ENCODE peak calls at places on chromosomes 2 and 18, in five cellular contexts. S is HCT116, H is K562, C is H1, M is GM12878. N is an unnamed sample.

GRCh38 chr2:74269667-74270066 is 71.3 kb downstream of the MTHFD2 start:
- DNase-seq in S (no peak), H (no peak), C (no peak), M (no peak), N (no peak)

GRCh38 chr2:96325038-96325883 is at the start of gene ITPRIPL1:
- DNase-seq in S (no peak), H (peak), C (peak), M (no peak), N (no peak)

GRCh38 chr2:121804340-121804739 is 48.9 kb downstream of the TSN start:
- DNase-seq in S (no peak), H (peak), C (no peak), M (peak), N (no peak)

GRCh38 chr2:85087541-85087940 is 45.7 kb upstream of the TCF7L1 start:
- DNase-seq in S (no peak), H (no peak), C (no peak), M (no peak), N (no peak)

GRCh38 chr2:240926516-240927389 is 20.6 kb downstream of the CROCC2 start:
- DNase-seq in S (no peak), H (no peak), C (peak), M (no peak), N (no peak)

GRCh38 chr2:220144411-220144810 is 517.0 kb downstream of the SLC4A3 start:
- DNase-seq in S (no peak), H (no peak), C (no peak), M (no peak), N (no peak)

GRCh38 chr2:74043345-74044329 is 58.9 kb downstream of the TET3 start:
- DNase-seq in S (no peak), H (peak), C (no peak), M (no peak), N (no peak)

GRCh38 chr18:78208052-78208451 is 771.6 kb upstream of the SALL3 start:
- DNase-seq in S (no peak), H (no peak), C (no peak), M (no peak), N (no peak)

GRCh38 chr18:51287818-51288508 is 90.5 kb upstream of the MEX3C start:
- DNase-seq in S (no peak), H (no peak), C (no peak), M (no peak), N (no peak)

GRCh38 chr2:226213717-226214116 is 585.9 kb downstream of the IRS1 start:
- DNase-seq in S (no peak), H (no peak), C (no peak), M (no peak), N (no peak)

GRCh38 chr18:77118256-77119090 is 14.1 kb downstream of the MBP start:
- DNase-seq in S (no peak), H (no peak), C (no peak), M (no peak), N (no peak)

GRCh38 chr2:169276045-169276444 is 86.3 kb downstream of the LRP2 start:
- DNase-seq in S (peak), H (no peak), C (no peak), M (no peak), N (peak)

GRCh38 chr2:221500501-221501209 is 71.4 kb downstream of the EPHA4 start:
- DNase-seq in S (no peak), H (no peak), C (no peak), M (no peak), N (no peak)

GRCh38 chr2:238636269-238637073 is 209.7 kb downstream of the ASB1 start:
- DNase-seq in S (no peak), H (no peak), C (peak), M (no peak), N (no peak)

GRCh38 chr2:232960862-232961261 is 52.2 kb downstream of the NGEF start:
- DNase-seq in S (no peak), H (no peak), C (no peak), M (no peak), N (no peak)

GRCh38 chr2:28395334-28396061 is 2.8 kb downstream of the FOSL2 start:
- DNase-seq in S (no peak), H (no peak), C (no peak), M (no peak), N (peak)

GRCh38 chr2:42974697-42975357 is 182.4 kb upstream of the HAAO start:
- DNase-seq in S (peak), H (peak), C (peak), M (no peak), N (peak)

GRCh38 chr2:47272031-47272864 is 117.1 kb upstream of the STPG4 start:
- DNase-seq in S (peak), H (peak), C (peak), M (no peak), N (peak)

GRCh38 chr2:68274022-68274421 is 21.7 kb upstream of the PPP3R1 start:
- DNase-seq in S (no peak), H (no peak), C (no peak), M (no peak), N (no peak)

GRCh38 chr18:62749389-62749788 is 34.0 kb downstream of the PHLPP1 start:
- DNase-seq in S (no peak), H (no peak), C (no peak), M (no peak), N (no peak)

GRCh38 chr2:85255456-85255812 is 72.4 kb downstream of the TGOLN2 start:
- DNase-seq in S (no peak), H (no peak), C (no peak), M (no peak), N (no peak)

GRCh38 chr18:46333371-46334199 is 229.4 kb downstream of the HAUS1 start:
- DNase-seq in S (peak), H (no peak), C (peak), M (no peak), N (peak)

GRCh38 chr2:160921401-160921964 is 238.7 kb upstream of the TANK start:
- DNase-seq in S (no peak), H (no peak), C (no peak), M (no peak), N (no peak)

GRCh38 chr18:32877371-32877770 is 104.5 kb upstream of the KLHL14 start:
- DNase-seq in S (no peak), H (no peak), C (no peak), M (no peak), N (no peak)
- TF ChIP-seq JUND in S (no peak), H (no peak), C (no peak), M (no peak), N (no peak)

GRCh38 chr2:115122701-115123100 is 680.3 kb downstream of the DPP10 start:
- DNase-seq in S (no peak), H (no peak), C (no peak), M (no peak), N (no peak)
- TF ChIP-seq JUND in S (no peak), H (no peak), C (no peak), M (no peak), N (no peak)

DNA sequence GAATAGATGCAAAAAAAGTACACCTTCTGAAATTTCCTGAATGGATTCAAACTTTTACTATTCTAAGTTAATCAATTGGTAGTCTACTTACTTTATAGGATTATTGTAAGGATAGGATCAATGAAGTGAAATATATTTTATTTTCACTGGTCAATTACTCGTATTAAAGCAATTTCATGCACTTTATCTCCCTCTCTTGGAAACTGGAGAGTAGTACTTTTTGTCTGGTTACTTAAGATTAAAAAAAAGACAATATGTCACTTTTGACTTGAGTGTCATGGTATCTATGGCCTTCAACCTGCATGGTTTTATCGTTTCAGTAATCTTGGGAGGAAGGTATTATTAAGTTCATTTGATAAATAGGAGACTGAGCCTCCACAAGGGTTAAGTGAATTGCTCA is 1.0 kb upstream of the KYNU start:
- DNase-seq in S (no peak), H (no peak), C (no peak), M (no peak), N (no peak)
- TF ChIP-seq JUND in S (no peak), H (no peak), C (no peak), M (no peak), N (no peak)

GRCh38 chr2:212186166-212186565 is 352.4 kb downstream of the ERBB4 start:
- DNase-seq in S (no peak), H (no peak), C (no peak), M (no peak), N (no peak)
- TF ChIP-seq JUND in S (no peak), H (no peak), C (no peak), M (no peak), N (no peak)

DNA sequence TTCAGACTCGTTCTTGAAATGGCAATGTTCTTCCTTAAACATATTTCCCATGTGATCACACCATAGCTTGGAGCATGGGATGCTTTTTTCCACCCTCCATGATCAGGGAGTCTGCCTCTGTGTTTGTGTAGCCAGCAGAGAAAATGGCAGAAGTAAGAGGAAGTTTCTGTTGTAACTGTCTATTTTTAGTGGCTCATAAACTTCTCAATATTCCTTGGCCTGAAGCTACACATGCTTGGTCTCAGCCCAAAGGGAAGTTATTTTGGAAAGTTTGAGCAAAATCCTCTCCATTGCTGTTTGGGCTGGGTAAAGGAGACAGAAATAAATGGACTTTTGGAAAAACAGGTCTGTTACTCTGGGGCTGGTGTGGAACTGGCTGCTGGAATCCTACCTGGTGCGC is 33.4 kb upstream of the ITGA6 start:
- DNase-seq in S (no peak), H (no peak), C (no peak), M (no peak), N (no peak)
- TF ChIP-seq JUND in S (no peak), H (no peak), C (no peak), M (no peak), N (no peak)

N was measured in T47D.